ENCODE peak calls at places on chromosomes 12 and 14, in seven cellular contexts. One of them, this sample, is unnamed. For H3K4me1, the result is how much of the 10 kb centered on the place peaks cover.

GRCh38 chr12:100706029-100706428 is 88.5 kb upstream of the ANO4 start:
- DNase-seq in MM.1S: no peak
- DNase-seq in gastrocnemius medialis: no peak
- DNase-seq in DND-41: no peak
- DNase-seq in ascending aorta: no peak
- DNase-seq in aorta: no peak
- DNase-seq in lung: no peak
- DNase-seq in this sample: no peak

GRCh38 chr12:56086096-56086495 is 6.1 kb downstream of the ERBB3 start:
- DNase-seq in MM.1S: no peak
- DNase-seq in gastrocnemius medialis: no peak
- DNase-seq in DND-41: no peak
- DNase-seq in ascending aorta: no peak
- DNase-seq in aorta: no peak
- DNase-seq in lung: peak
- DNase-seq in this sample: no peak

GRCh38 chr14:33596211-33597080 is 354.4 kb downstream of the EGLN3 start:
- DNase-seq in MM.1S: no peak
- DNase-seq in gastrocnemius medialis: no peak
- DNase-seq in DND-41: no peak
- DNase-seq in ascending aorta: no peak
- DNase-seq in aorta: no peak
- DNase-seq in lung: no peak
- DNase-seq in this sample: no peak

GRCh38 chr12:103012884-103013283 is 55.4 kb downstream of the ASCL1 start:
- DNase-seq in MM.1S: no peak
- DNase-seq in gastrocnemius medialis: no peak
- DNase-seq in DND-41: no peak
- DNase-seq in ascending aorta: no peak
- DNase-seq in aorta: no peak
- DNase-seq in lung: no peak
- DNase-seq in this sample: no peak

GRCh38 chr14:51534623-51535022 is 117.1 kb upstream of the FRMD6 start:
- DNase-seq in MM.1S: no peak
- DNase-seq in gastrocnemius medialis: no peak
- DNase-seq in DND-41: no peak
- DNase-seq in ascending aorta: no peak
- DNase-seq in aorta: no peak
- DNase-seq in lung: no peak
- DNase-seq in this sample: no peak

GRCh38 chr12:18861287-18861858 is 123.5 kb downstream of the CAPZA3 start:
- DNase-seq in MM.1S: peak
- DNase-seq in gastrocnemius medialis: no peak
- DNase-seq in DND-41: no peak
- DNase-seq in ascending aorta: no peak
- DNase-seq in aorta: no peak
- DNase-seq in lung: no peak
- DNase-seq in this sample: no peak

GRCh38 chr12:95848575-95849388 is 10.0 kb upstream of the SNRPF start:
- DNase-seq in MM.1S: peak
- DNase-seq in gastrocnemius medialis: no peak
- DNase-seq in DND-41: peak
- DNase-seq in ascending aorta: no peak
- DNase-seq in aorta: no peak
- DNase-seq in lung: peak
- DNase-seq in this sample: no peak

GRCh38 chr12:56350662-56351061 is 9.2 kb downstream of the STAT2 start:
- DNase-seq in MM.1S: no peak
- DNase-seq in gastrocnemius medialis: no peak
- DNase-seq in DND-41: no peak
- DNase-seq in ascending aorta: no peak
- DNase-seq in aorta: no peak
- DNase-seq in lung: no peak
- DNase-seq in this sample: no peak

GRCh38 chr12:90253674-90254181 is 545.1 kb upstream of the ATP2B1 start:
- DNase-seq in MM.1S: peak
- DNase-seq in gastrocnemius medialis: peak
- DNase-seq in DND-41: peak
- DNase-seq in ascending aorta: peak
- DNase-seq in aorta: peak
- DNase-seq in lung: peak
- DNase-seq in this sample: no peak

GRCh38 chr12:123143753-123144461 is 7.0 kb downstream of the PITPNM2 start:
- DNase-seq in MM.1S: no peak
- DNase-seq in gastrocnemius medialis: no peak
- DNase-seq in DND-41: no peak
- DNase-seq in ascending aorta: peak
- DNase-seq in aorta: no peak
- DNase-seq in lung: no peak
- DNase-seq in this sample: no peak

GRCh38 chr12:128797119-128798118 is 26.3 kb downstream of the SLC15A4 start:
- DNase-seq in MM.1S: no peak
- DNase-seq in gastrocnemius medialis: peak
- DNase-seq in DND-41: no peak
- DNase-seq in ascending aorta: peak
- DNase-seq in aorta: no peak
- DNase-seq in lung: no peak
- DNase-seq in this sample: no peak

GRCh38 chr14:100784523-100785337 is 41.2 kb upstream of the MEG3 start:
- DNase-seq in MM.1S: no peak
- DNase-seq in gastrocnemius medialis: no peak
- DNase-seq in DND-41: no peak
- DNase-seq in ascending aorta: no peak
- DNase-seq in aorta: peak
- DNase-seq in lung: no peak
- DNase-seq in this sample: no peak

GRCh38 chr14:28101992-28102391 is 664.6 kb upstream of the FOXG1 start:
- DNase-seq in MM.1S: no peak
- DNase-seq in gastrocnemius medialis: no peak
- DNase-seq in DND-41: no peak
- DNase-seq in ascending aorta: no peak
- DNase-seq in aorta: no peak
- DNase-seq in lung: no peak
- DNase-seq in this sample: no peak

GRCh38 chr12:22880810-22881209 is 255.8 kb downstream of the ETNK1 start:
- DNase-seq in MM.1S: no peak
- DNase-seq in gastrocnemius medialis: no peak
- DNase-seq in DND-41: no peak
- DNase-seq in ascending aorta: no peak
- DNase-seq in aorta: no peak
- DNase-seq in lung: no peak
- DNase-seq in this sample: no peak

GRCh38 chr12:22880331-22880730 is 255.4 kb downstream of the ETNK1 start:
- DNase-seq in MM.1S: no peak
- DNase-seq in gastrocnemius medialis: no peak
- DNase-seq in DND-41: no peak
- DNase-seq in ascending aorta: no peak
- DNase-seq in aorta: no peak
- DNase-seq in lung: no peak
- DNase-seq in this sample: no peak

GRCh38 chr12:22881878-22882277 is 256.9 kb downstream of the ETNK1 start:
- DNase-seq in MM.1S: no peak
- DNase-seq in gastrocnemius medialis: no peak
- DNase-seq in DND-41: no peak
- DNase-seq in ascending aorta: no peak
- DNase-seq in aorta: no peak
- DNase-seq in lung: no peak
- DNase-seq in this sample: no peak

GRCh38 chr12:22879203-22879602 is 254.2 kb downstream of the ETNK1 start:
- DNase-seq in MM.1S: no peak
- DNase-seq in gastrocnemius medialis: no peak
- DNase-seq in DND-41: no peak
- DNase-seq in ascending aorta: no peak
- DNase-seq in aorta: no peak
- DNase-seq in lung: no peak
- DNase-seq in this sample: no peak

DNA sequence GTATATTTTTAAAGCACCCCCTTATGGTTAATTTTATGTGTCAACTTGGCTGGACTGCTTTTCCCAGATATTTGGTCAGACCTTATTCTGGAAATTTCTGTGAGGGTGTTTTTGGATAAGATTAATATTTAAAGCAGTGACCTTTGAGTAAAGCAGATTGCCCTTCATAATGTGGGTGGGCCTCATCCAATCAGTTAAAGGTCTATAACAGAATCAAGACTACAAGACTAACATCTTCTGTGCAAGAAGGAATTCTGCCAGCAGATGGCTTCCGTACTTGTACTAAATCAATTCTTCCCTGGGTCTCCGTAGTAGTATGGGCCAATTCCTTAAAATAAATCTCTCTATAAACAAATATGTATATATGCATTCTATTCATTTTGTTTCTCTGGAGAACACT is 257.6 kb downstream of the ETNK1 start:
- DNase-seq in MM.1S: no peak
- DNase-seq in gastrocnemius medialis: no peak
- DNase-seq in DND-41: no peak
- DNase-seq in ascending aorta: no peak
- DNase-seq in aorta: no peak
- DNase-seq in lung: no peak
- DNase-seq in this sample: no peak
- H3K27ac ChIP-seq in MM.1S: no peak
- H3K27ac ChIP-seq in gastrocnemius medialis: no peak
- H3K27ac ChIP-seq in DND-41: no peak
- H3K27ac ChIP-seq in ascending aorta: no peak
- H3K27ac ChIP-seq in aorta: no peak
- H3K27ac ChIP-seq in lung: no peak
- H3K27ac ChIP-seq in this sample: no peak

GRCh38 chr12:118307069-118307954 is 65.4 kb downstream of the TAOK3 start:
- DNase-seq in MM.1S: no peak
- DNase-seq in gastrocnemius medialis: no peak
- DNase-seq in DND-41: no peak
- DNase-seq in ascending aorta: peak
- DNase-seq in aorta: no peak
- DNase-seq in lung: no peak
- DNase-seq in this sample: no peak
- H3K4me3 ChIP-seq in MM.1S: no peak
- H3K4me3 ChIP-seq in gastrocnemius medialis: no peak
- H3K4me3 ChIP-seq in DND-41: no peak
- H3K4me3 ChIP-seq in ascending aorta: peak
- H3K4me3 ChIP-seq in aorta: peak
- H3K4me3 ChIP-seq in lung: no peak
- H3K4me3 ChIP-seq in this sample: no peak

GRCh38 chr12:14575585-14575984 is 7.9 kb upstream of the PLBD1 start:
- DNase-seq in MM.1S: no peak
- DNase-seq in gastrocnemius medialis: no peak
- DNase-seq in DND-41: no peak
- DNase-seq in ascending aorta: no peak
- DNase-seq in aorta: no peak
- DNase-seq in lung: no peak
- DNase-seq in this sample: no peak
- H3K4me1 ChIP-seq in MM.1S: under half
- H3K4me1 ChIP-seq in gastrocnemius medialis: under half
- H3K4me1 ChIP-seq in DND-41: under half
- H3K4me1 ChIP-seq in ascending aorta: under half
- H3K4me1 ChIP-seq in aorta: under half
- H3K4me1 ChIP-seq in lung: under half
- H3K4me1 ChIP-seq in this sample: under half

GRCh38 chr12:31626270-31626669 is 33.2 kb upstream of the ETFBKMT start:
- DNase-seq in MM.1S: no peak
- DNase-seq in gastrocnemius medialis: no peak
- DNase-seq in DND-41: no peak
- DNase-seq in ascending aorta: no peak
- DNase-seq in aorta: no peak
- DNase-seq in lung: no peak
- DNase-seq in this sample: no peak

GRCh38 chr12:31633464-31633863 is 26.0 kb upstream of the ETFBKMT start:
- DNase-seq in MM.1S: no peak
- DNase-seq in gastrocnemius medialis: no peak
- DNase-seq in DND-41: no peak
- DNase-seq in ascending aorta: no peak
- DNase-seq in aorta: no peak
- DNase-seq in lung: no peak
- DNase-seq in this sample: no peak

GRCh38 chr12:31634620-31635019 is 24.9 kb upstream of the ETFBKMT start:
- DNase-seq in MM.1S: no peak
- DNase-seq in gastrocnemius medialis: no peak
- DNase-seq in DND-41: no peak
- DNase-seq in ascending aorta: no peak
- DNase-seq in aorta: no peak
- DNase-seq in lung: no peak
- DNase-seq in this sample: no peak

DNA sequence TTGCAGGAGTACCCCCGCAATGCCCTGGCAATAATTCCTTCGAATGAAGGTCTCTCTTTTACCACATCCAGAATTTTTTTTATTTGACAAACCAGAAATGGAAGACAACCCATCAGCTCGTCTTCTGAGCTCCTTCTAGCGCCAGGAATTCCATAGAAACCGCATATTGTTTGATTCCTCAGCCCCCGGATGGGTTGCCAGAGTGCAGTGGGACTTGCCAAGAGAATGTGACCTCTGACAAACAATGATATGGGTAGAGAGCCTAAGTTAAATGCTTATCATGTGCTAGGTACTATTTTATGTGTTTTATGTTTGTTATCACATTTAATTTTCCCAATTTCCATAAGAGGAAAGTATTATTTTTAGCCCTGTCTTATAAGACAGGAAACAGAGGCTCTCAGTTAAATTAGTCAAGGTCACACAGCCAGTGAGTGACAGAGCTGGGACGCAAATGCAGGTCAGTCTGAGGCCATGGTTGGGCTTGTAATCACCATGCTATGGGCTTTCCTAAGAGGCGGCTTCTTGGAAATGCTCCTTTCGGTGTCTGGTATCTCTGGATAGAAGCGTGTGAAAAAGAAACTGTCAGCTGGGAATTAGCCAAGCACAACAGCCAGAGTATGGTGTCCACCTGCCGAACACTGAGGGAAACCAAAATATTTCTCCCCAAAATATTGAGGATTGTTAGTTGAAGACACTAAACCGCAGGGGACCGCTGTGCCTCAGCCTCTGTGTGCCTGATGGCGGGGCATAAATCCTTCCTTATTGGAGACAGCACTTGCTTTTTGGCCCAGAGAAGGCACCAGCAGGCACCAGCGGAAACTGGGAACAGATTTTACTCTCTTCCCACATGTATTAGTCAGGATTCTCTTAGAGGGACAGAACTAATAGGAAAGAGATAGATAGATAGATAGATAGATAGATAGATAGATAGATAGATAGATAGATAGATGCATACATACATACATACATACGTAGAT is 29.4 kb upstream of the ETFBKMT start:
- DNase-seq in MM.1S: no peak
- DNase-seq in gastrocnemius medialis: peak
- DNase-seq in DND-41: no peak
- DNase-seq in ascending aorta: no peak
- DNase-seq in aorta: no peak
- DNase-seq in lung: no peak
- DNase-seq in this sample: no peak
- H3K27ac ChIP-seq in MM.1S: no peak
- H3K27ac ChIP-seq in gastrocnemius medialis: peak
- H3K27ac ChIP-seq in DND-41: no peak
- H3K27ac ChIP-seq in ascending aorta: no peak
- H3K27ac ChIP-seq in aorta: no peak
- H3K27ac ChIP-seq in lung: peak
- H3K27ac ChIP-seq in this sample: no peak

GRCh38 chr12:48023386-48023785 is 19.1 kb upstream of the COL2A1 start:
- DNase-seq in MM.1S: no peak
- DNase-seq in gastrocnemius medialis: peak
- DNase-seq in DND-41: no peak
- DNase-seq in ascending aorta: no peak
- DNase-seq in aorta: no peak
- DNase-seq in lung: no peak
- DNase-seq in this sample: no peak
- H3K4me3 ChIP-seq in MM.1S: no peak
- H3K4me3 ChIP-seq in gastrocnemius medialis: no peak
- H3K4me3 ChIP-seq in DND-41: no peak
- H3K4me3 ChIP-seq in ascending aorta: no peak
- H3K4me3 ChIP-seq in aorta: no peak
- H3K4me3 ChIP-seq in lung: no peak
- H3K4me3 ChIP-seq in this sample: no peak

GRCh38 chr12:116160196-116160595 is 117.3 kb downstream of the MED13L start:
- DNase-seq in MM.1S: no peak
- DNase-seq in gastrocnemius medialis: peak
- DNase-seq in DND-41: no peak
- DNase-seq in ascending aorta: no peak
- DNase-seq in aorta: no peak
- DNase-seq in lung: no peak
- DNase-seq in this sample: no peak
- H3K4me1 ChIP-seq in MM.1S: under half
- H3K4me1 ChIP-seq in gastrocnemius medialis: half or more
- H3K4me1 ChIP-seq in DND-41: under half
- H3K4me1 ChIP-seq in ascending aorta: under half
- H3K4me1 ChIP-seq in aorta: under half
- H3K4me1 ChIP-seq in lung: under half
- H3K4me1 ChIP-seq in this sample: under half

This sample was measured in naive thymus-derived CD4-positive, alpha-beta T cell.